ENCODE peak calls at places on chromosomes 4 and X, in eight cellular contexts. E, Q, V, U, L, Y, O and H are unnamed samples.

GRCh38 chrX:134520860-134521390 is 61.0 kb downstream of the HPRT1 start:
- DNase-seq in U (no peak), L (no peak), E (no peak), Y (no peak), O (no peak), V (no peak), Q (no peak), H (peak)

GRCh38 chrX:134603806-134604700 is 54.2 kb downstream of the PLAC1 start:
- DNase-seq in Y (no peak), O (no peak), V (no peak), E (peak), L (no peak), U (no peak), Q (no peak), H (peak)

GRCh38 chr4:2448589-2448988 is 20.3 kb upstream of the RNF4 start:
- DNase-seq in Q (no peak), O (no peak), U (no peak), E (no peak), L (no peak), Y (no peak), V (no peak), H (no peak)

GRCh38 chrX:102957751-102958150 is 20.7 kb downstream of the RAB40AL start:
- DNase-seq in Y (no peak), O (no peak), V (no peak), Q (no peak), L (no peak), E (no peak), U (no peak), H (no peak)

GRCh38 chr4:74874785-74875367 is 58.0 kb upstream of the PARM1 start:
- DNase-seq in Y (no peak), E (peak), Q (no peak), L (peak), O (peak), U (peak), V (no peak), H (peak)

GRCh38 chr4:150570123-150570522 is 11.8 kb upstream of the MAB21L2 start:
- DNase-seq in E (no peak), U (no peak), L (no peak), V (no peak), O (no peak), Q (no peak), Y (no peak), H (no peak)

GRCh38 chrX:147890766-147891165 is 21.0 kb upstream of the FMR1 start:
- DNase-seq in V (no peak), E (no peak), Q (no peak), L (no peak), Y (no peak), O (no peak), U (no peak), H (no peak)

GRCh38 chr4:123416462-123416861 is 19.9 kb downstream of the SPRY1 start:
- DNase-seq in Q (no peak), L (no peak), Y (no peak), U (no peak), O (no peak), E (no peak), V (no peak), H (no peak)

GRCh38 chr4:73862357-73862756 is 6.8 kb upstream of the CXCL1 start:
- DNase-seq in Q (no peak), O (no peak), Y (no peak), L (no peak), V (no peak), U (no peak), E (no peak), H (no peak)

GRCh38 chr4:26288308-26288982 is 32.4 kb upstream of the RBPJ start:
- DNase-seq in U (peak), E (peak), O (peak), Q (no peak), Y (no peak), V (peak), L (no peak), H (no peak)

GRCh38 chr4:97279410-97279809 is 863.9 kb downstream of the STPG2 start:
- DNase-seq in E (no peak), O (no peak), L (no peak), U (no peak), Q (no peak), V (no peak), Y (no peak), H (no peak)

GRCh38 chr4:123974419-123975105 is 578.0 kb downstream of the SPRY1 start:
- DNase-seq in V (no peak), Q (no peak), L (no peak), U (no peak), O (no peak), E (no peak), Y (no peak), H (no peak)

GRCh38 chr4:74109116-74109791 is 10.3 kb upstream of the CXCL2 start:
- DNase-seq in L (no peak), Q (no peak), U (no peak), E (peak), V (no peak), O (no peak), Y (no peak), H (peak)

GRCh38 chr4:55561884-55562283 is 15.2 kb upstream of the CLOCK start:
- DNase-seq in U (no peak), Y (no peak), L (no peak), O (no peak), Q (no peak), E (no peak), V (no peak), H (no peak)

GRCh38 chrX:131649741-131650140 is 105.9 kb downstream of the OR13H1 start:
- DNase-seq in U (no peak), Y (no peak), E (no peak), O (peak), V (no peak), L (no peak), Q (no peak), H (no peak)

GRCh38 chr4:15455290-15455689 is 14.4 kb upstream of the CC2D2A start:
- DNase-seq in L (no peak), U (no peak), E (no peak), V (no peak), Q (no peak), Y (no peak), O (no peak), H (no peak)

GRCh38 chr4:184312126-184312525 is 94.5 kb upstream of the ENPP6 start:
- DNase-seq in O (no peak), Q (no peak), E (no peak), U (no peak), L (no peak), V (no peak), Y (no peak), H (no peak)

GRCh38 chr4:57154191-57154590 is 44.0 kb upstream of the IGFBP7 start:
- DNase-seq in Y (no peak), E (no peak), V (no peak), U (no peak), L (no peak), Q (no peak), O (no peak), H (no peak)

GRCh38 chr4:117983541-117984451 is 50.5 kb upstream of the NDST3 start:
- DNase-seq in L (no peak), V (no peak), O (no peak), U (no peak), Y (no peak), E (no peak), Q (no peak), H (peak)

GRCh38 chrX:23902419-23902818 is 5.3 kb downstream of the APOO start:
- DNase-seq in Q (no peak), U (no peak), L (no peak), Y (no peak), V (no peak), E (no peak), O (no peak), H (no peak)

GRCh38 chrX:19543951-19544359 is 28.6 kb upstream of the MAP3K15 start:
- DNase-seq in Y (no peak), Q (no peak), L (peak), O (no peak), E (no peak), U (no peak), V (no peak), H (no peak)